ENCODE peak calls at places on chromosomes 4 and X, in eight cellular contexts. L, W, K, D, R, H, P and Z are unnamed samples.

GRCh38 chr4:53942712-53943111 is 121.7 kb downstream of the CHIC2 start:
- DNase-seq in L (no peak), W (no peak), K (no peak), D (no peak), R (no peak), H (no peak), P (no peak), Z (no peak)

GRCh38 chr4:55736605-55737183 is 82.9 kb upstream of the EXOC1L start:
- DNase-seq in L (no peak), W (no peak), K (no peak), D (no peak), R (no peak), H (peak), P (no peak), Z (no peak)

GRCh38 chr4:123506311-123506685 is 109.7 kb downstream of the SPRY1 start:
- DNase-seq in L (no peak), W (no peak), K (no peak), D (peak), R (no peak), H (no peak), P (peak), Z (no peak)

GRCh38 chr4:39285111-39285795 is 80.9 kb downstream of the RFC1 start:
- DNase-seq in L (no peak), W (no peak), K (no peak), D (no peak), R (no peak), H (no peak), P (no peak), Z (no peak)

GRCh38 chr4:20354120-20354519 is 102.4 kb downstream of the SLIT2 start:
- DNase-seq in L (no peak), W (no peak), K (no peak), D (no peak), R (no peak), H (no peak), P (peak), Z (no peak)

GRCh38 chrX:84108589-84108988 is 79.4 kb downstream of the RPS6KA6 start:
- DNase-seq in L (no peak), W (no peak), K (no peak), D (peak), R (peak), H (no peak), P (no peak), Z (no peak)

GRCh38 chr4:62531731-62532130 is 1331.6 kb downstream of the ADGRL3 start:
- DNase-seq in L (no peak), W (no peak), K (no peak), D (peak), R (no peak), H (no peak), P (no peak), Z (no peak)

GRCh38 chr4:2273657-2274319 is 11.9 kb upstream of the MXD4 start:
- DNase-seq in L (no peak), W (no peak), K (no peak), D (no peak), R (no peak), H (no peak), P (no peak), Z (no peak)

GRCh38 chrX:16204538-16204937 is 37.3 kb downstream of the MAGEB17 start:
- DNase-seq in L (no peak), W (no peak), K (no peak), D (no peak), R (no peak), H (no peak), P (no peak), Z (no peak)

GRCh38 chrX:16212024-16212423 is 44.7 kb downstream of the MAGEB17 start:
- DNase-seq in L (no peak), W (no peak), K (no peak), D (no peak), R (no peak), H (peak), P (no peak), Z (no peak)

GRCh38 chrX:16205840-16206239 is 38.6 kb downstream of the MAGEB17 start:
- DNase-seq in L (no peak), W (no peak), K (no peak), D (no peak), R (no peak), H (peak), P (no peak), Z (peak)

GRCh38 chrX:16208601-16209000 is 41.3 kb downstream of the MAGEB17 start:
- DNase-seq in L (no peak), W (no peak), K (no peak), D (no peak), R (no peak), H (no peak), P (no peak), Z (no peak)

GRCh38 chrX:16207631-16208030 is 40.4 kb downstream of the MAGEB17 start:
- DNase-seq in L (no peak), W (no peak), K (no peak), D (no peak), R (no peak), H (no peak), P (no peak), Z (no peak)
- TF ChIP-seq CTCF in L (no peak), W (no peak), K (no peak), D (no peak), R (no peak), H (no peak), P (no peak), Z (no peak)

GRCh38 chrX:152832520-152832919 is 1.7 kb downstream of the NSDHL start:
- DNase-seq in L (no peak), W (no peak), K (no peak), D (no peak), R (no peak), H (no peak), P (no peak), Z (no peak)

GRCh38 chrX:152833378-152833777 is 2.5 kb downstream of the NSDHL start:
- DNase-seq in L (no peak), W (no peak), K (no peak), D (no peak), R (peak), H (no peak), P (no peak), Z (no peak)

GRCh38 chrX:152831391-152831790 is 528 bp downstream of the NSDHL start:
- DNase-seq in L (no peak), W (no peak), K (no peak), D (no peak), R (no peak), H (no peak), P (no peak), Z (no peak)

GRCh38 chrX:152824841-152825374 is 5.6 kb downstream of the CETN2 start:
- DNase-seq in L (no peak), W (no peak), K (no peak), D (no peak), R (no peak), H (peak), P (no peak), Z (no peak)

GRCh38 chrX:152830312-152831305 is at the start of the genes CETN2 and NSDHL:
- DNase-seq in L (peak), W (peak), K (peak), D (peak), R (peak), H (peak), P (peak), Z (peak)
- TF ChIP-seq CTCF in L (no peak), W (no peak), K (no peak), D (no peak), R (peak), H (no peak), P (no peak), Z (no peak)

DNA sequence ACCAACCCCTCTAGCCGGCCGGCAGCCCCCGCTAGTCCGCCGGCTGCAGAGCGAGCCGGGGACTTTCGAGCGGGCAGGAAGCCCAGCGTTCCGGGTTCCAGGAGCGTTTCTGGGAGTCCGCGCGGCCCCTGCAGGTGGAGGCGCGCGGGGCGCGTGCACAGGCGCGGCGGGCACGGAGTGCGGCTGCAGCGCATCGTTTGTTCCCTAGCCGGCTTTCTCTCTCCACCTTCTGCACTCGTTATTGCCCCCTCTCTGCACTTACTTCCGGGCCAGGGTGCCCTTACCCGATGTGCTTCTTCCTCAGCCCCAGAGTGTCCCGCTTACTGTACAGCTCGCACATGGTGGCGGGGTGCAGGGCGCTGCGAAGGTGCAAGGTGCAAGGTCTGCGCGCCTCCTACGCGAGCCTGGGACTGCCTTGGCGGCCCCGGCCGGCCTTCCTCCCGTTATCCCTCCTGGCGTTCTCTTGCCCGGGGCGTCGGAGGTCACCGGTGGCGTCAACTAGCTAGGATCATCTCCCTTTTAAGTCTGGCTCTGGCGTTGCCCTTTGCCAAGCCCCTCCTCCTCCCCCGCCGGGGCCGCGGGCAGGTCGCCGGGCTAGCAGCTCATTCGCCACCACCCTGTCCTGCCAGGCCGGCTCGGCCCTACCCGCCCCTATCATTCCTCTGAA is at the start of gene ETNPPL:
- DNase-seq in L (no peak), W (peak), K (peak), D (peak), R (peak), H (peak), P (peak), Z (no peak)
- TF ChIP-seq CTCF in L (no peak), W (peak), K (peak), D (peak), R (peak), H (no peak), P (no peak), Z (no peak)

DNA sequence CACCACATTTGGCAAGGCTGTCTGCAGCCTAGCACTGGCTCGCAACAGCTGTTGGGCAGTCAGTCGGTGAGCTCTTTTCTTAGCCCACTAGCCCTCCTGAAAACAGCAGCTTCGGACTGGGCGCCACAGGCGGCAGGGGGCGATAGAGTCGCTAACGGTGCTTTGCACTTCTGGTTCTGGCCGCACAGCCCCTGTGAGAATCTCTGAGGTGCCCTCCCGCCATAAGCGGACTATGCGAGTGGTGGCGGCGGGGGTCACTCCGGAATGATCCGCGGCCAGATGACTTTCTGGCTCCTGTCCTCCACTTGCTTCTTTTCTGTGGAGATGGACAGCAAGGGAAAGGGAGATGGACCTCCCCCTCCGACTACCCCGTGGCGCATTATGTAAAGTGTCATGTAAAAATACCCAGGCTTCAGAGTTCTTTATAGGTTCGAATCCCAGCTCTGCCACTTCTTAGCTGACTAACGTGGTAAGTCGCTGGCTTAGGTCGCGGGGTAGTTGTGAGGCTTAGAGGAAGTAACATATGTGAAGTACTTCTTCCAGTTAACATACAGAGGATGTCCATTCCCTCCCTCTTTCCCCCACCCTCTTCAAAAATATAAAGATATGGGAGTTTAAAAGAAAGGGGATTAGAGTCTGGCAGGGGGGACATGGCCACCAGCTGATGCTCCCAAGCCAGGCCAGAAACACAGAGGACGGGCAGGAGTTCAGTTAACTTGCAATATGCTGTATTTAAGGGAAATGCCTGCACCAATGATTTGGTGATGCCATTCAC is 11.0 kb downstream of the ARHGAP36 start:
- DNase-seq in L (no peak), W (peak), K (peak), D (peak), R (peak), H (peak), P (peak), Z (no peak)
- TF ChIP-seq CTCF in L (peak), W (peak), K (peak), D (peak), R (peak), H (peak), P (peak), Z (peak)